ENCODE peak calls at places on chromosomes 6 and 20, in four cellular contexts. O is prostate gland, T is IMR-90, E is fibroblast of pulmonary artery. Q is an unnamed sample.

GRCh38 chr6:139243531-139243930 is 48.3 kb downstream of the TXLNB start:
- DNase-seq in O (no peak), T (peak), E (peak), Q (no peak)

GRCh38 chr6:29887819-29888581 is 54.3 kb upstream of the HLA-A start:
- DNase-seq in O (peak), T (peak), E (peak), Q (peak)

GRCh38 chr6:117629119-117629518 is 26.8 kb upstream of the GOPC start:
- DNase-seq in O (no peak), T (no peak), E (no peak), Q (no peak)

GRCh38 chr6:80531676-80532619 is 425.5 kb downstream of the BCKDHB start:
- DNase-seq in O (no peak), T (peak), E (peak), Q (no peak)

GRCh38 chr6:43924222-43924702 is 154.3 kb downstream of the VEGFA start:
- DNase-seq in O (no peak), T (peak), E (no peak), Q (no peak)

GRCh38 chr6:52359403-52359802 is 2.5 kb upstream of the PAQR8 start:
- DNase-seq in O (no peak), T (peak), E (no peak), Q (no peak)

GRCh38 chr6:112043032-112044007 is 10.6 kb upstream of the CCN6 start:
- DNase-seq in O (peak), T (peak), E (peak), Q (peak)

GRCh38 chr20:13844296-13844695 is 59.5 kb downstream of the NDUFAF5 start:
- DNase-seq in O (no peak), T (no peak), E (no peak), Q (no peak)

GRCh38 chr6:134454794-134455193 is 136.9 kb upstream of the SGK1 start:
- DNase-seq in O (no peak), T (peak), E (peak), Q (no peak)

GRCh38 chr6:90885611-90886056 is 298.8 kb upstream of the MAP3K7 start:
- DNase-seq in O (no peak), T (no peak), E (no peak), Q (no peak)

GRCh38 chr6:47161176-47161687 is 119.1 kb upstream of the ADGRF1 start:
- DNase-seq in O (peak), T (peak), E (peak), Q (peak)

GRCh38 chr6:29631860-29632731 is 887 bp downstream of the GABBR1 start:
- DNase-seq in O (peak), T (peak), E (peak), Q (no peak)

GRCh38 chr6:43070028-43070632 is 6.0 kb upstream of the PTK7 start:
- DNase-seq in O (no peak), T (peak), E (peak), Q (peak)

GRCh38 chr20:11979306-11980128 is 61.8 kb downstream of the BTBD3 start:
- DNase-seq in O (no peak), T (no peak), E (no peak), Q (no peak)

GRCh38 chr6:154617175-154617574 is 106.7 kb upstream of the CNKSR3 start:
- DNase-seq in O (no peak), T (peak), E (no peak), Q (no peak)

GRCh38 chr20:13772529-13772928 is 12.2 kb downstream of the ESF1 start:
- DNase-seq in O (no peak), T (peak), E (no peak), Q (no peak)

GRCh38 chr6:34102099-34102656 is 43.7 kb downstream of the GRM4 start:
- DNase-seq in O (no peak), T (no peak), E (no peak), Q (no peak)

GRCh38 chr6:111157412-111157811 is 70.1 kb downstream of the SLC16A10 start:
- DNase-seq in O (no peak), T (no peak), E (no peak), Q (no peak)

GRCh38 chr20:1178103-1178502 is 6.7 kb downstream of the TMEM74B start:
- DNase-seq in O (no peak), T (no peak), E (no peak), Q (no peak)

GRCh38 chr6:29976588-29977424 is 34.5 kb downstream of the HLA-A start:
- DNase-seq in O (peak), T (peak), E (peak), Q (peak)

GRCh38 chr6:40456390-40457013 is 130.7 kb downstream of the LRFN2 start:
- DNase-seq in O (no peak), T (no peak), E (no peak), Q (no peak)

GRCh38 chr20:21096321-21097043 is 9.7 kb downstream of the LINC00237 start:
- DNase-seq in O (no peak), T (peak), E (peak), Q (peak)

GRCh38 chr6:92339891-92340290 is 1079.5 kb downstream of the EPHA7 start:
- DNase-seq in O (no peak), T (no peak), E (no peak), Q (no peak)

GRCh38 chr20:31579245-31579644 is 25.8 kb upstream of the ID1 start:
- DNase-seq in O (no peak), T (no peak), E (no peak), Q (no peak)

GRCh38 chr6:24838994-24839393 is 40.3 kb upstream of the ARMH2 start:
- DNase-seq in O (no peak), T (no peak), E (no peak), Q (no peak)

GRCh38 chr20:57693002-57693582 is 16.7 kb downstream of the PMEPA1 start:
- DNase-seq in O (peak), T (no peak), E (no peak), Q (peak)

GRCh38 chr6:100719883-100720682 is 161.0 kb downstream of the ASCC3 start:
- DNase-seq in O (no peak), T (peak), E (peak), Q (no peak)

GRCh38 chr6:57307850-57308249 is 9.6 kb upstream of the PRIM2 start:
- DNase-seq in O (no peak), T (peak), E (no peak), Q (no peak)

GRCh38 chr20:23032056-23032455 is 3.1 kb upstream of the SSTR4 start:
- DNase-seq in O (no peak), T (no peak), E (no peak), Q (no peak)

GRCh38 chr6:157556671-157557430 is 175.9 kb downstream of the ZDHHC14 start:
- DNase-seq in O (peak), T (no peak), E (no peak), Q (no peak)

GRCh38 chr6:24780206-24780605 is 5.5 kb downstream of the GMNN start:
- DNase-seq in O (no peak), T (peak), E (no peak), Q (no peak)

GRCh38 chr20:52313335-52313963 is 121.9 kb upstream of the ZFP64 start:
- DNase-seq in O (no peak), T (peak), E (peak), Q (no peak)

GRCh38 chr6:39310542-39310941 is 3.7 kb downstream of the KCNK17 start:
- DNase-seq in O (no peak), T (no peak), E (no peak), Q (no peak)

GRCh38 chr6:39313526-39314272 is 520 bp downstream of the KCNK17 start:
- DNase-seq in O (no peak), T (no peak), E (no peak), Q (no peak)

GRCh38 chr6:39312912-39313525 is 1.2 kb downstream of the KCNK17 start:
- DNase-seq in O (no peak), T (no peak), E (no peak), Q (no peak)

GRCh38 chr6:39307462-39307861 is 6.8 kb downstream of the KCNK17 start:
- DNase-seq in O (no peak), T (no peak), E (no peak), Q (no peak)

DNA sequence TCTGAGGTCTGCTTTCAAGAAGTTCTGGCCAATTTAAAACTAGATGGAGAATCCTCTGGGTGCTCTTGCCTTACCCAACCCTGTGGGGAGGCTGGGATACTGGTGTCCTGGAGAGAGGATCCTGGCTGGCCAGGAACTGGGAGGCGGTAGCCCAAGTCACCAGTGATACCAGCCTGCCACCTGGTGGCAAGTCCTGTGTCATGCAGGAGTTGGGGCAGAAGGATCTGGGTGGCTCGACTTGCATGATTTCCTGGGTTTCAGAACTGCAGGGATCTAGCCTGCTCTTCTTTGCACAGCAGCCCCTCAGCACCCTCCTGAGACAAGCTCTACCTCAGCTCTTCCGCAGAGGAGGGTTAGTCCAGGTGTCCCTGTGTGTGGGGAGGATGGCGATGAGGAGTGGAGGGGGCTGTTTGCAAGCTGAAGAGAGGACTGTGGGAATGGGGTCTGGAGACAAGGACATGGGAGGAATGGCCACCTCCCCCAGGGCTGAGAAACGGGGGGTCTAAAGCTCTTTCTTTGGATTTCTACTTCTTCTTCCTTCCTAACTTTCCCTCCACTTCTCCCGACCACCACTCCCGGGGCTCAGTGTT is 4.2 kb downstream of the KCNK17 start:
- DNase-seq in O (peak), T (peak), E (peak), Q (peak)
- TF ChIP-seq CTCF in O (peak), T (peak), E (peak), Q (peak)

DNA sequence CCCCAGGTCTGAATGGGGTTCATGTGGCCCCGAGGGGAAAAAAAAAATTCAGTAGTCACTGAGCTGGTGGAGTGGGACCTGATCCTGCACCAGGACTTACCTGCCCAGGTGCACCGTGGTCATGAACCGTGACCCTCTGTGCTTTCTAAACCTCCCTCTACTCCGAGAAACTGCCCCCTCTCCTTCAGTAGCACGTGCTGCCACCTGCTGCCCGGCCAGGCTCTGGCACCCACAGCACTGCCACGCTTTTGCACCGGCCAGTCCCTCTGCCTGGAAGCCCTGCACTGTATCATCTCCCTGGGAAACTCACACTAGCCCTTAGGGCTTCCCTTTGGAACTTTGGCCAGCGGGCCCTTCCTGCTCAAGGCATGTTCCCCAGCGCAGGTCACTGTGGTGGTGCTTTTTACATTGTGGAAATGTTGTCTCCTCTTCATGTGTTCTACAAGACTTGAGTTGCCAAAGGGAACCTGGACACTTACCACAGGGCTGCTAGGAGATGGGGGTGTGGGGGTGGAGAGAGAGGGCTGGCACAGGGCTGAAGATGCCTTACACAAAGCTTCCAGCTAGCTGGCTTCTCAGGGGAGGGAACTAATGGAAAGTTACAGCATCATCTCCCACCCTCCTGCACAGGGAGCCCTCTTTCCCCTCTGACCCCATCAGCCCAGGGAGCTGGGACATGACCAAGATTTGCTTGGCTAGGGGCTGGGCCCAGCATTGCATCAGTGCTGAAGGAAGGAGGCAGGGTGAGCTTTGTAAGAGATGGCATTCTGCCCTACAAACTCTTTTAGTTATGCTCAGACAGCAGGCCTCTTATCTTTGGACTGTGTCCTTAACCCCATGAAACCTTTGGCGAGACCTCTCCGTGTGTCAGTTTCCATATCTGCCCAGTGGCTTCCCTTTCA is 2.5 kb upstream of the PTPRT start:
- DNase-seq in O (no peak), T (no peak), E (no peak), Q (no peak)
- TF ChIP-seq CTCF in O (no peak), T (peak), E (peak), Q (peak)

GRCh38 chr20:39039261-39039660 is 77.1 kb downstream of the DHX35 start:
- DNase-seq in O (no peak), T (no peak), E (no peak), Q (no peak)
- TF ChIP-seq CTCF in O (no peak), T (no peak), E (no peak), Q (no peak)

GRCh38 chr6:2853766-2854393 is 12.2 kb upstream of the SERPINB1 start:
- DNase-seq in O (peak), T (peak), E (peak), Q (peak)
- TF ChIP-seq CTCF in O (peak), T (peak), E (peak), Q (peak)